ENCODE peak calls at places on chromosome X, in four cellular contexts. One of them, this sample, is unnamed.

GRCh38 chrX:72308566-72309296 is 3.0 kb upstream of the CITED1 start:
- DNase-seq in brain microvascular endothelial cell: peak; percentile 63
- DNase-seq in neural progenitor cell: peak; percentile 84
- DNase-seq in right atrium auricular region: no peak
- DNase-seq in this sample: peak; percentile 82

GRCh38 chrX:118116308-118117068 is at the start of gene KLHL13:
- DNase-seq in brain microvascular endothelial cell: no peak
- DNase-seq in neural progenitor cell: peak; percentile 75
- DNase-seq in right atrium auricular region: no peak
- DNase-seq in this sample: peak; percentile 25

GRCh38 chrX:45769919-45770582 is 569.4 kb upstream of the DIPK2B start:
- DNase-seq in neural progenitor cell: peak; percentile 26
- DNase-seq in brain microvascular endothelial cell: peak; percentile 90
- DNase-seq in right atrium auricular region: peak; percentile 80
- DNase-seq in this sample: peak; percentile 77

GRCh38 chrX:119230850-119231249 is 5.2 kb upstream of the PGRMC1 start:
- DNase-seq in brain microvascular endothelial cell: no peak
- DNase-seq in right atrium auricular region: no peak
- DNase-seq in neural progenitor cell: no peak
- DNase-seq in this sample: no peak

GRCh38 chrX:74133156-74133796 is 170.7 kb upstream of the ZCCHC13 start:
- DNase-seq in neural progenitor cell: peak; percentile 81
- DNase-seq in brain microvascular endothelial cell: peak; percentile 60
- DNase-seq in right atrium auricular region: no peak
- DNase-seq in this sample: peak; percentile 27

GRCh38 chrX:80812176-80812575 is 2.5 kb upstream of the BRWD3 start:
- DNase-seq in right atrium auricular region: no peak
- DNase-seq in neural progenitor cell: peak; percentile 56
- DNase-seq in brain microvascular endothelial cell: peak; percentile 46
- DNase-seq in this sample: peak; percentile 22

GRCh38 chrX:39802906-39803305 is 294.9 kb downstream of the BCOR start:
- DNase-seq in neural progenitor cell: no peak
- DNase-seq in brain microvascular endothelial cell: no peak
- DNase-seq in right atrium auricular region: no peak
- DNase-seq in this sample: no peak

GRCh38 chrX:72100051-72100755 is 31.5 kb downstream of the RTL5 start:
- DNase-seq in brain microvascular endothelial cell: no peak
- DNase-seq in right atrium auricular region: no peak
- DNase-seq in neural progenitor cell: no peak
- DNase-seq in this sample: no peak

GRCh38 chrX:28549839-28550238 is 37.4 kb upstream of the IL1RAPL1 start:
- DNase-seq in brain microvascular endothelial cell: no peak
- DNase-seq in right atrium auricular region: no peak
- DNase-seq in neural progenitor cell: no peak
- DNase-seq in this sample: no peak

GRCh38 chrX:17082831-17083230 is 136.4 kb downstream of the REPS2 start:
- DNase-seq in brain microvascular endothelial cell: no peak
- DNase-seq in right atrium auricular region: no peak
- DNase-seq in neural progenitor cell: peak; percentile 23
- DNase-seq in this sample: no peak

GRCh38 chrX:133359466-133359865 is 55.8 kb downstream of the GPC4 start:
- DNase-seq in right atrium auricular region: no peak
- DNase-seq in neural progenitor cell: no peak
- DNase-seq in brain microvascular endothelial cell: no peak
- DNase-seq in this sample: no peak

GRCh38 chrX:24124227-24124799 is 25.2 kb upstream of the ZFX start:
- DNase-seq in right atrium auricular region: no peak
- DNase-seq in brain microvascular endothelial cell: no peak
- DNase-seq in neural progenitor cell: no peak
- DNase-seq in this sample: no peak

DNA sequence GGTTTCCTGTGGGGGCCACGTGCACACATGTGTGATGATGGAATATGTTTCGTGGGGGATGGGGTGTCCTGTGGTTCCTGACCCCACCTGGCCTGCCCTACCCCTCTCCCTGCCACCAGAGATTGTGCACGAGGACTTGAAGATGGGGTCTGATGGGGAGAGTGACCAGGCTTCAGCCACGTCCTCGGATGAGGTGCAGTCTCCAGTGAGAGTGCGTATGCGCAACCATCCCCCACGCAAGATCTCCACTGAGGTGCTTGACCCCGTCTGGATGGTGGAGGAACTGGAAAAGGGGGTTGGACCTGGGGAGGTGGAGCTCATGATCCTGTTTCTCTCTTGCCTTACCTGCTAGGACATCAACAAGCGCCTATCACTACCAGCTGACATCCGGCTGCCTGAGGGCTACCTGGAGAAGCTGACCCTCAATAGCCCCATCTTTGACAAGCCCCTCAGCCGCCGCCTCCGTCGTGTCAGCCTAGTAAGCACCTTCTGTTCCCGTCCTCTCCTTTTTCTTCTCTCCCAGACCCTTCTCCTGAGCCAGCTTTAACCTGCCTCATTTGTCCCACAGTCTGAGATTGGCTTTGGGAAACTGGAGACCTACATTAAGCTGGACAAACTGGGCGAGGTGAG is 5.9 kb downstream of the CDK16 start:
- DNase-seq in right atrium auricular region: no peak
- DNase-seq in brain microvascular endothelial cell: no peak
- DNase-seq in neural progenitor cell: no peak
- DNase-seq in this sample: no peak
- H3K36me3 ChIP-seq in right atrium auricular region: peaks cover 60% of the 10 kb centered on the region
- H3K36me3 ChIP-seq in brain microvascular endothelial cell: peaks cover 59% of the 10 kb centered on the region
- H3K36me3 ChIP-seq in neural progenitor cell: peaks cover 8% of the 10 kb centered on the region
- H3K36me3 ChIP-seq in this sample: no peaks in the 10 kb centered on the region

DNA sequence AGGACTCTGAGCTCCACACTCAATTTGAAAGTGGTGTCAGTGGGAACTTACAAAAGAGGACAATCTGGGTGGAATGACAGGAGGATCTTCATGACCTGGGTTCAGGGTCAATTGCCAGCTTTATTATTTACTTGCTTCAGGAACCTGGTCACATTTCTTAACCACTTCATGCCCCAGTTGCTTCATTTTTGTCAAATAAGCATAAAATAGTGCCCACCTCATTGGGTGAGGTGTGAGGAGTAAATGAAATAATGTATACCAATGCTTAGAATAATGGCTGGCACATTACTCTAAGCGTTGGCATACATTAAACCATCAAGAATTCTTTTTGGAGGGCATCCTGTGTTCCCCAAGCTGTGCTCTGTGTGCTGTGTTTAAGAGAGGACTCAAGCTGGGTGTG is 19.4 kb downstream of the VGLL1 start:
- DNase-seq in neural progenitor cell: no peak
- DNase-seq in right atrium auricular region: no peak
- DNase-seq in brain microvascular endothelial cell: no peak
- DNase-seq in this sample: no peak
- H3K36me3 ChIP-seq in neural progenitor cell: no peaks in the 10 kb centered on the region
- H3K36me3 ChIP-seq in right atrium auricular region: no peaks in the 10 kb centered on the region
- H3K36me3 ChIP-seq in brain microvascular endothelial cell: no peaks in the 10 kb centered on the region
- H3K36me3 ChIP-seq in this sample: no peaks in the 10 kb centered on the region

DNA sequence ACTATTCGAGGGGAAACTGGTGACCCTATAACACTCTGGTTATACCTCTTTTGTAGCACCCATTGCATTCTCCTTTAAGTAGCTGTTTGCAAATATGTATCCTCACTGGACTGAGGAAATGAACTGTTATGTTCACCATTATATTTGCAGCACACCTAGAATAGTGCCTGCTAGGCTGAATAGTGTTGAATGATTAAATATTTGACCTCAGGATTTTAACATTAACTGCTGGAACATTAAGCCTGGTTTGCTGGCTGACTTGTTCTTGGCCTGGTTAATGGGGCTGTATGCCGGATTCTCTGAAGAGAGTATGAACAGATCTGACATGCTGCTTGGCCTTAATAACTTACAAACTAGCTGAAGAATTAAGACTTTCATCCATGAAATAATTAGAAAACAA is 80.1 kb downstream of the RS1 start:
- DNase-seq in right atrium auricular region: no peak
- DNase-seq in brain microvascular endothelial cell: no peak
- DNase-seq in neural progenitor cell: no peak
- DNase-seq in this sample: no peak
- H3K36me3 ChIP-seq in right atrium auricular region: no peaks in the 10 kb centered on the region
- H3K36me3 ChIP-seq in brain microvascular endothelial cell: no peaks in the 10 kb centered on the region
- H3K36me3 ChIP-seq in neural progenitor cell: no peaks in the 10 kb centered on the region
- H3K36me3 ChIP-seq in this sample: no peaks in the 10 kb centered on the region

DNA sequence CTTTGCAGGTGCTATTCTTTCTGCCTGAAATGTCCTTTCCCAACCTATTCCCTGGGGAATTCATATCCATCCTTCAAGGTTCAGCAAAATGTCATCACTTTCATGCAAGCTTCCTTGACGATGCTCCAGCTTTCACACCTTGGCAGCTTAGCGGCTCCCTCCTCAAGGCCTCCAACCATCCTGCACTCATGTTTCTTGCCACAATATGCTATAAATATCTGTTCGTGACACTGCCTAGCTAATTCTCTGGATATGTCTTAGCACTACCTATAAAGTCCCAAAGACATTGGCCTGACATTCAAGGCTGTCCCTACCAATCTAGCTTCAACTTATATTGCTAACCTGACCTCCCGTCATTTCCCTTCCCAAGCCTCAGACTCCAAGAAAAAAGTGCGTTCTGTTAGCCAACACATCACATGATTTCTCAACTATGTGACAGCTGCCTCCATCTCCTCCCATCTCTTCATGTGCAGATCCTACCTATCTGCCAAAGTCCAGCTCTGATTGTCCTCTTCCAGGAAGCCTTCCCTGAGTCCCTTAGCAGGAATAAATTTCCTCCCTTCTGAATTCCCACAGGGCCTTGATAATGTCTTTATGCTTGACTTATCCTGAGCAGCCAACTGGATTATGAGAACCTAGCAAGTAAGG is 359.9 kb upstream of the F9 start:
- DNase-seq in neural progenitor cell: no peak
- DNase-seq in right atrium auricular region: no peak
- DNase-seq in brain microvascular endothelial cell: no peak
- DNase-seq in this sample: no peak
- H3K36me3 ChIP-seq in neural progenitor cell: no peaks in the 10 kb centered on the region
- H3K36me3 ChIP-seq in right atrium auricular region: no peaks in the 10 kb centered on the region
- H3K36me3 ChIP-seq in brain microvascular endothelial cell: no peaks in the 10 kb centered on the region
- H3K36me3 ChIP-seq in this sample: no peaks in the 10 kb centered on the region

This sample was measured in colonic mucosa.